ENCODE peak calls at places on chromosome 5, in five cellular contexts. E is PC-3, P is progenitor cell of endocrine pancreas, F is neural crest cell, J is bronchial epithelial cell. L is an unnamed sample.

GRCh38 chr5:159826351-159827222 is 89.7 kb upstream of the ADRA1B start:
- DNase-seq in E (peak), P (no peak), F (no peak), J (peak), L (peak)

GRCh38 chr5:85614482-85614881 is 1003.3 kb upstream of the COX7C start:
- DNase-seq in E (peak), P (no peak), F (no peak), J (peak), L (no peak)

GRCh38 chr5:38827525-38827924 is 18.3 kb upstream of the OSMR start:
- DNase-seq in E (peak), P (no peak), F (no peak), J (peak), L (peak)

GRCh38 chr5:38888023-38888422 is 42.2 kb downstream of the OSMR start:
- DNase-seq in E (no peak), P (no peak), F (no peak), J (no peak), L (no peak)

GRCh38 chr5:60668715-60669304 is 31.2 kb downstream of the DEPDC1B start:
- DNase-seq in E (peak), P (no peak), F (no peak), J (peak), L (peak)

GRCh38 chr5:171291371-171291770 is 17.7 kb upstream of the TLX3 start:
- DNase-seq in E (no peak), P (no peak), F (no peak), J (no peak), L (no peak)

GRCh38 chr5:177958696-177959095 is 37.3 kb downstream of the PROP1 start:
- DNase-seq in E (no peak), P (no peak), F (no peak), J (no peak), L (no peak)

GRCh38 chr5:133123297-133123696 is 71.5 kb downstream of the HSPA4 start:
- DNase-seq in E (no peak), P (no peak), F (no peak), J (no peak), L (no peak)

GRCh38 chr5:143376911-143377838 is 26.3 kb downstream of the NR3C1 start:
- DNase-seq in E (peak), P (no peak), F (no peak), J (peak), L (peak)

GRCh38 chr5:90353254-90353653 is 56.3 kb downstream of the CETN3 start:
- DNase-seq in E (no peak), P (no peak), F (no peak), J (peak), L (peak)

GRCh38 chr5:178388381-178389030 is 155.9 kb upstream of the PHYKPL start:
- DNase-seq in E (no peak), P (no peak), F (no peak), J (peak), L (no peak)

GRCh38 chr5:2493356-2493755 is 258.1 kb downstream of the IRX2 start:
- DNase-seq in E (no peak), P (no peak), F (no peak), J (no peak), L (no peak)

GRCh38 chr5:76163111-76163628 is 80.0 kb downstream of the SV2C start:
- DNase-seq in E (peak), P (no peak), F (no peak), J (peak), L (peak)

GRCh38 chr5:98296426-98296825 is 477.0 kb upstream of the RGMB start:
- DNase-seq in E (peak), P (no peak), F (no peak), J (peak), L (no peak)

GRCh38 chr5:177425196-177425800 is 1.2 kb upstream of the GRK6 start:
- DNase-seq in E (no peak), P (no peak), F (no peak), J (no peak), L (no peak)

GRCh38 chr5:77168884-77169254 is 41.6 kb upstream of the PDE8B start:
- DNase-seq in E (peak), P (no peak), F (no peak), J (peak), L (no peak)

GRCh38 chr5:150376799-150377771 is 19.6 kb downstream of the TCOF1 start:
- DNase-seq in E (no peak), P (no peak), F (no peak), J (no peak), L (no peak)

GRCh38 chr5:66796306-66797292 is 200.4 kb downstream of the MAST4 start:
- DNase-seq in E (peak), P (no peak), F (no peak), J (no peak), L (no peak)
- TF ChIP-seq CTCF in E (peak), P (peak), F (peak), J (peak), L (peak)

GRCh38 chr5:6583049-6583880 is 49.6 kb downstream of the NSUN2 start:
- DNase-seq in E (no peak), P (peak), F (peak), J (no peak), L (no peak)
- TF ChIP-seq CTCF in E (no peak), P (peak), F (peak), J (peak), L (peak)

DNA sequence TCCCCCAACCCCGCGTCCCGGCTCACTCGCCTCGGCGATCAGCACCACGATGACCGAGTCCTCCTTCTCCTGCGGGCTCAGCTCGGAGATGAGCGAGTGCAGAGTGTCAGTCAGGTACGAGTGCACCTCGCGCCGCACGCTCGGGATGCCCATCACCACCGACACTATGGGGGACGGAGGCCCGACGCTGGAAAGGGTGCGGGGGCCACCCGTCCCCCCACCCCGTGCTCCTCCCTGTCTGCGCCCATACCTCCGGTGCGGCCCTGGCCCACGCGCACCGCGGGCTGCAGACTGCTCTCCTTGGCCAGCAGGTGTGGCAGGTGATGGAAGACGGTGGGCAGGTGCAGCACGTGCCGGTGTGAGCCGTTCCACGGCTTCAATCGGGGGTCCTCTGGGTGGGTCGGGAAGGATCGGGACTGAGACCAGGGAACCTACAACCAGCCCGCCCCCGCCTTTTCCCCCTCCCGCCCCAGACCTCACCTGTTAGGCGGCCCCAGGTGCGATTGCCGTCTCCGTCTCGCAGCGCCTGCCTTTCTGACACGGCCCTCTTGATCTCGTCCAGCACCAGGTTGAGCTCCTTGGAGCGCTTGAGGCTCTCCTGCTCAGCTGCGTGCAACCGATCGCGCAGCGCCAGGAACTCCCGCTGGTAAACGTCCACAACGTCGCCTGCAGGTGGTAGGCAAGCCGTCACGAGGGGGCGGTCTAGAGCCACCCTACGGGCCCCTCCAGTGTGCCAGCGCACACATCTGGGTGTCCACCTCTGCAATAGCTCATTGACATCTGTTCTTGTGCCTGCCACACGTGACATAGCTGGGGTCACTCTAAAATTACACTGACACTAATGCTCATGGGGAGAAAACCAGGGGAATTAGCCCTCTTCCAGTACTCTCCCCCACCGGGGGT is 5.1 kb downstream of the MGAT4B start:
- DNase-seq in E (no peak), P (peak), F (peak), J (peak), L (peak)
- TF ChIP-seq CTCF in E (peak), P (peak), F (peak), J (peak), L (peak)

DNA sequence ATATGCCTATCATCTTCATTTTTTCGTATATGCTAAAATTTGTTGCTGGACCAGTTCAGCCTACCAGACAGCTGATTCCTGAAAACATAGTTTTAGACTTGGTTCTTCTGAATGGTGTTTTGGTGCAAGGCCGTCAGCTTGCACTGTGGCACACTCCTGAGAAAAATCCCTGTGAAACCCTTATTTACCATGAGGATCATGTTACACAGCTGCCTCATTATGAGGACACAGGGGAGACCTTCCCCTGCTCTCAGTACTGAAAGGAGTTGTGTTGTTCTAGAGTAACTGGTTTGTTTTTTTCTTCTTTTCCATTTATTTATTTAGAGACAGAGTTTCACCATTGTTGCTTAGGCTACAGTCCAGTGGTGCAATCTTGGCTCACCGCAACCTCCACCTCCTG is 37.6 kb downstream of the MAST4 start:
- DNase-seq in E (no peak), P (no peak), F (no peak), J (no peak), L (no peak)
- TF ChIP-seq CTCF in E (no peak), P (no peak), F (no peak), J (no peak), L (no peak)

GRCh38 chr5:147860641-147861025 is 17.9 kb upstream of the SCGB3A2 start:
- DNase-seq in E (no peak), P (no peak), F (no peak), J (no peak), L (no peak)

GRCh38 chr5:147856801-147857200 is 21.7 kb upstream of the SCGB3A2 start:
- DNase-seq in E (no peak), P (no peak), F (no peak), J (no peak), L (no peak)

GRCh38 chr5:147858520-147858919 is 20.0 kb upstream of the SCGB3A2 start:
- DNase-seq in E (no peak), P (no peak), F (no peak), J (no peak), L (no peak)

GRCh38 chr5:147857302-147858129 is 21.0 kb upstream of the SCGB3A2 start:
- DNase-seq in E (peak), P (peak), F (peak), J (peak), L (peak)

GRCh38 chr5:147859962-147860640 is 18.4 kb upstream of the SCGB3A2 start:
- DNase-seq in E (no peak), P (no peak), F (no peak), J (no peak), L (no peak)
- TF ChIP-seq CTCF in E (no peak), P (no peak), F (no peak), J (no peak), L (no peak)

DNA sequence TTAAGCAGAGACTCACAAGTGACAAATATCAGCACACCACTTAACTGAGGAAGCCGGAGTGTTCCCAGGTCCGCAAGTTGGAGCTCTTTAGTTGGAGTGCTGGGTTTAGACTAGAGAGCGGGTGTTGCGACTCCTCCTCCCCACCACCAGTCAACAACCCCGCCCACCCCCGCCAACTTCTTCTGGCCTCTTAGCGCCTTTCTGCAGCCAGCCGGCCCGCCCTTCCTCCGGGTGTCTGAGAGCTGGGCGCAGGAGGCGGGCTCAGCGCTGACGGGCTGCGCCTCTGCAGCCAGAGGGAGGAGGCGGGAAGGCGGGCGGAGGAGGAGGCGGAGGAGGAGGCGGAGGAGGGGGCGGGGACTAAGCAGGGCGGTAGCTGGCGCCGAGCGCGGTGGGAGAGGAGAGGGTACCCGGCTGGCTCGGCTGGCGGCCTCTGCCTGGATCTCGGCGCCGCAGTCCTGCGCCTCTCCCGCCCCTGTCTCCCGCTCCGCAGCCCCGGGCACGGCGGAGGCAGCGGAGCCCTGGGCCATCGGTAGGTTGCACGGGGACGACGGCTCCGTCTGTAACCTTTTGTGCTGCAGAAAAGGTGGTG is at the start of gene MACIR:
- DNase-seq in E (peak), P (peak), F (peak), J (peak), L (peak)
- TF ChIP-seq CTCF in E (peak), P (no peak), F (no peak), J (no peak), L (no peak)

GRCh38 chr5:32197032-32197431 is 22.9 kb upstream of the GOLPH3 start:
- DNase-seq in E (no peak), P (no peak), F (no peak), J (no peak), L (no peak)

GRCh38 chr5:32201140-32201539 is 27.0 kb upstream of the GOLPH3 start:
- DNase-seq in E (no peak), P (no peak), F (no peak), J (peak), L (no peak)

GRCh38 chr5:32206053-32206452 is 31.9 kb upstream of the GOLPH3 start:
- DNase-seq in E (no peak), P (no peak), F (no peak), J (no peak), L (no peak)

GRCh38 chr5:32206799-32207634 is 32.9 kb upstream of the GOLPH3 start:
- DNase-seq in E (no peak), P (no peak), F (no peak), J (no peak), L (no peak)

DNA sequence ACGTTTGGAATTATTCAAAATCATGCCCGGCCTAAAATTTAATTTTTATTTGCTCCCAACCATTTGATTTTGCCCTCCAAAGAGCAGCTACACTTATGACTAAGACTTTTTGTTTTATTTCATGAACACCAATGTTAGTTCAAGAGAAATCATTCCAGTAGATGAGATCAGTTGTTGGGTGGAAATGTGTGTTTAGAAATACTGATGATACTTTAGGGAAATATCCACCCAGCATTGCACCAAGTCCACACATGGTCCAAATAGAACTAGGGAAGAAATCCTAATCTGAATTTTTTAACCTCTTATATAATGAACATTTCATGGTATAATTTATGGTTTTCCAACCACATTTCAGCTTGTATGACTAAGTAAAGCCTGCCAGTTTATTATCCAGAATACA is 28.3 kb upstream of the GOLPH3 start:
- DNase-seq in E (no peak), P (no peak), F (no peak), J (no peak), L (no peak)
- TF ChIP-seq CTCF in E (no peak), P (no peak), F (no peak), J (no peak), L (no peak)